ENCODE peak calls at places on chromosome 4, in eight cellular contexts. E is right atrium auricular region, O is astrocyte of the spinal cord, S is cardiac fibroblast, L is heart left ventricle, Q is endothelial cell, K is mucosa of descending colon, Y is choroid plexus epithelial cell. F is an unnamed sample.

GRCh38 chr4:12548678-12549077 is 935.5 kb downstream of the RAB28 start:
- DNase-seq in E (no peak), O (no peak), S (no peak), L (no peak), Q (no peak), K (no peak), Y (no peak), F (no peak)

GRCh38 chr4:38385286-38386010 is 278.6 kb upstream of the KLF3 start:
- DNase-seq in E (no peak), O (no peak), S (no peak), L (no peak), Q (no peak), K (peak), Y (no peak), F (no peak)

GRCh38 chr4:2255501-2256155 is 6.3 kb downstream of the MXD4 start:
- DNase-seq in E (peak), O (peak), S (no peak), L (peak), Q (no peak), K (peak), Y (peak), F (peak)

GRCh38 chr4:63717384-63717783 is 691.9 kb downstream of the TECRL start:
- DNase-seq in E (no peak), O (peak), S (peak), L (no peak), Q (no peak), K (no peak), Y (peak), F (no peak)

GRCh38 chr4:119597377-119597776 is 31.2 kb downstream of the PDE5A start:
- DNase-seq in E (no peak), O (no peak), S (no peak), L (no peak), Q (no peak), K (no peak), Y (peak), F (no peak)

GRCh38 chr4:3121110-3121509 is 46.6 kb downstream of the HTT start:
- DNase-seq in E (no peak), O (no peak), S (no peak), L (no peak), Q (no peak), K (no peak), Y (no peak), F (no peak)

GRCh38 chr4:104416725-104417363 is 77.8 kb downstream of the CXXC4 start:
- DNase-seq in E (no peak), O (no peak), S (no peak), L (no peak), Q (no peak), K (peak), Y (no peak), F (no peak)

GRCh38 chr4:68372588-68372987 is 22.7 kb upstream of the YTHDC1 start:
- DNase-seq in E (no peak), O (no peak), S (peak), L (no peak), Q (no peak), K (no peak), Y (peak), F (no peak)

GRCh38 chr4:127997534-127998388 is 32.6 kb downstream of the ABHD18 start:
- DNase-seq in E (no peak), O (peak), S (peak), L (no peak), Q (no peak), K (no peak), Y (peak), F (no peak)

GRCh38 chr4:187276786-187277408 is 553.2 kb upstream of the FAT1 start:
- DNase-seq in E (no peak), O (peak), S (peak), L (no peak), Q (no peak), K (no peak), Y (peak), F (no peak)

GRCh38 chr4:145679520-145679919 is 426 bp upstream of the C4orf51 start:
- DNase-seq in E (no peak), O (peak), S (peak), L (peak), Q (no peak), K (peak), Y (peak), F (no peak)

GRCh38 chr4:85860066-85860465 is 385.1 kb downstream of the ARHGAP24 start:
- DNase-seq in E (no peak), O (peak), S (peak), L (no peak), Q (no peak), K (no peak), Y (peak), F (no peak)

GRCh38 chr4:163164591-163164990 is 2.1 kb downstream of the NAF1 start:
- DNase-seq in E (no peak), O (no peak), S (no peak), L (no peak), Q (no peak), K (no peak), Y (peak), F (no peak)

GRCh38 chr4:153296424-153296823 is 48.1 kb upstream of the MND1 start:
- DNase-seq in E (no peak), O (peak), S (no peak), L (no peak), Q (no peak), K (peak), Y (peak), F (no peak)

GRCh38 chr4:4526401-4526800 is 15.4 kb downstream of the STX18 start:
- DNase-seq in E (no peak), O (no peak), S (no peak), L (no peak), Q (no peak), K (no peak), Y (no peak), F (no peak)

GRCh38 chr4:21205821-21206531 is 505.7 kb downstream of the PACRGL start:
- DNase-seq in E (no peak), O (no peak), S (no peak), L (no peak), Q (no peak), K (no peak), Y (no peak), F (no peak)

GRCh38 chr4:48016141-48017107 is at the start of the genes CNGA1 and NIPAL1:
- DNase-seq in E (peak), O (peak), S (peak), L (peak), Q (peak), K (peak), Y (peak), F (peak)

GRCh38 chr4:74473155-74473811 is 28.3 kb downstream of the AREG start:
- DNase-seq in E (no peak), O (peak), S (peak), L (no peak), Q (no peak), K (no peak), Y (peak), F (no peak)

GRCh38 chr4:6498511-6499240 is 26.3 kb upstream of the PPP2R2C start:
- DNase-seq in E (no peak), O (no peak), S (no peak), L (no peak), Q (no peak), K (no peak), Y (no peak), F (no peak)
- TF ChIP-seq CTCF in E (no peak), O (no peak), S (no peak), L (no peak), Q (no peak), K (no peak), Y (no peak), F (no peak)

GRCh38 chr4:70705856-70706461 is 15.8 kb upstream of the RUFY3 start:
- DNase-seq in E (no peak), O (no peak), S (peak), L (no peak), Q (no peak), K (no peak), Y (peak), F (no peak)

GRCh38 chr4:70706516-70706915 is 15.2 kb upstream of the RUFY3 start:
- DNase-seq in E (no peak), O (no peak), S (no peak), L (no peak), Q (no peak), K (no peak), Y (no peak), F (no peak)

GRCh38 chr4:70705146-70705855 is 16.5 kb upstream of the RUFY3 start:
- DNase-seq in E (peak), O (peak), S (peak), L (peak), Q (peak), K (peak), Y (peak), F (no peak)

GRCh38 chr4:70703695-70704332 is 15.5 kb downstream of the UTP3 start:
- DNase-seq in E (no peak), O (peak), S (peak), L (no peak), Q (no peak), K (peak), Y (peak), F (no peak)

DNA sequence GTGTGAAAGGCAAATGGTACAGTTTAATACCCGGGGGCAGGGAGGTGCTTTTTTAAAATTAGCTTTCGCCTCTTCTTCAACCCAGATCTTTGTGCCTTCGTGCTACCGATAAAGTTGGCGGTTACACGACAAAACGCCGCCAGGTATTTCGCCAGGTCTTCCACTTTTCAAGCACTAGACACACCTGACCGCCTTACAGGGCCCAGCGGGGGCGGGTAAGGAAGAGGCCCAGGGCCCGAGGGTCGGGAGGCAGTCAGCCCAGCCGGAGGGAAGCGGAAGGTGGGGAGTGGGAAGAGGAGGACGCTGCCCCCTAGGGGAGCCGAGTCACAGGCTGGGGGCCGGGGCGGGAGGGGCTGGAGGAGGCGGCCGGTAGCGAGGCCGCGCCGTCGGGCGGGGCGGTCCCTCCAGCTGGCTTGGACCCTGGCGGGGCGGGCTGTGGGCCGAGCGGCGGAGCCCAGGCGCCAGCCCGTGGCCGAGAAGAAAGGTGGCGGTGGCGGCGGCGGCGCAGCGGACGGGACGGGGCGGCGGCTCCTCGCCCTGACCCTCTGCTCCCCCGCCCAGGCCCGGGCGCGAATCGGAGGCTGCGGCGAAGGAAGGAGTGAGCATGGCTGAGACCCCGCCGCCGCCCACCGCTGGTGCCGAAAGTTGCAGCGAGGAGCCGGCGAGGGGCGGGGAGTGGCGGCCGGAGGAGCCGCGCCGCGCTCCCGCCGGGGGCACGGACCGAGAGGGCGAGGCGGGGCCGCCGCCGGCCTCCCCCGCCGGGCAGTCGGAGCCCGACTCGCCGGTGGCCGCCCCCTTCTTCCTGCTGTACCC is 16.2 kb downstream of the UTP3 start:
- DNase-seq in E (peak), O (peak), S (peak), L (peak), Q (peak), K (peak), Y (peak), F (no peak)
- TF ChIP-seq CTCF in E (peak), O (peak), S (no peak), L (peak), Q (peak), K (no peak), Y (peak), F (peak)

GRCh38 chr4:184167576-184167975 is 50.1 kb downstream of the ENPP6 start:
- DNase-seq in E (peak), O (no peak), S (no peak), L (no peak), Q (no peak), K (no peak), Y (no peak), F (peak)

GRCh38 chr4:184165291-184165690 is 52.4 kb downstream of the ENPP6 start:
- DNase-seq in E (peak), O (no peak), S (no peak), L (no peak), Q (no peak), K (no peak), Y (peak), F (no peak)

GRCh38 chr4:184166736-184167135 is 50.9 kb downstream of the ENPP6 start:
- DNase-seq in E (peak), O (no peak), S (no peak), L (no peak), Q (no peak), K (no peak), Y (no peak), F (no peak)

GRCh38 chr4:184168406-184169019 is 49.2 kb downstream of the ENPP6 start:
- DNase-seq in E (peak), O (peak), S (peak), L (peak), Q (peak), K (peak), Y (peak), F (no peak)

DNA sequence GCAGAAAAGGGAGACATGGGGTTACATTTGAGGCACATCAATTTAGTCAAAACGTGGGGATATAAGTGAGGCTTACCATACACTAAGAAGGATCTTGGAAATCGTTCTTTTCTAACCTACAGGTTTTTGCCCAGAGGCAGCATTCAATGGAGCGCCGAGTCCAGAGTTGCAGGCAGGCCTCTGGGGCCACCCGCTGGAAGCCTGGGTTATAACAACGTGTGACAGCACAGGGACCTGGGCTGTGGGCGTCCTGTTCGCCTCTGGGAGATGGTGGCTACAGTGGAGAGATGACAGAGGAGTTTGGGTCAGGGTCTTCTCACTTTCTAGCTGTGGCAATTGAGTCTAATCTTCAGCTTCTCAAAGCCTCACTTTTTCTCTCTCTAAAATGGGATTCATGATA is 53.9 kb downstream of the ENPP6 start:
- DNase-seq in E (peak), O (peak), S (no peak), L (peak), Q (peak), K (peak), Y (peak), F (peak)
- TF ChIP-seq CTCF in E (peak), O (peak), S (peak), L (peak), Q (peak), K (no peak), Y (peak), F (peak)

GRCh38 chr4:92175250-92175649 is 128.5 kb upstream of the GRID2 start:
- DNase-seq in E (no peak), O (no peak), S (no peak), L (no peak), Q (no peak), K (peak), Y (no peak), F (no peak)

GRCh38 chr4:92170340-92170739 is 133.4 kb upstream of the GRID2 start:
- DNase-seq in E (no peak), O (no peak), S (no peak), L (no peak), Q (no peak), K (no peak), Y (no peak), F (no peak)

GRCh38 chr4:92172203-92172602 is 131.6 kb upstream of the GRID2 start:
- DNase-seq in E (no peak), O (no peak), S (peak), L (no peak), Q (no peak), K (no peak), Y (peak), F (no peak)
- TF ChIP-seq CTCF in E (no peak), O (peak), S (peak), L (no peak), Q (no peak), K (no peak), Y (peak), F (peak)

GRCh38 chr4:75490155-75490554 is 24.0 kb downstream of the RCHY1 start:
- DNase-seq in E (no peak), O (peak), S (peak), L (no peak), Q (no peak), K (no peak), Y (peak), F (no peak)
- TF ChIP-seq CTCF in E (no peak), O (peak), S (peak), L (peak), Q (no peak), K (no peak), Y (peak), F (peak)

GRCh38 chr4:40843696-40844095 is 93.9 kb downstream of the NSUN7 start:
- DNase-seq in E (no peak), O (no peak), S (no peak), L (no peak), Q (no peak), K (peak), Y (no peak), F (no peak)
- TF ChIP-seq CTCF in E (no peak), O (peak), S (no peak), L (peak), Q (no peak), K (no peak), Y (peak), F (peak)

DNA sequence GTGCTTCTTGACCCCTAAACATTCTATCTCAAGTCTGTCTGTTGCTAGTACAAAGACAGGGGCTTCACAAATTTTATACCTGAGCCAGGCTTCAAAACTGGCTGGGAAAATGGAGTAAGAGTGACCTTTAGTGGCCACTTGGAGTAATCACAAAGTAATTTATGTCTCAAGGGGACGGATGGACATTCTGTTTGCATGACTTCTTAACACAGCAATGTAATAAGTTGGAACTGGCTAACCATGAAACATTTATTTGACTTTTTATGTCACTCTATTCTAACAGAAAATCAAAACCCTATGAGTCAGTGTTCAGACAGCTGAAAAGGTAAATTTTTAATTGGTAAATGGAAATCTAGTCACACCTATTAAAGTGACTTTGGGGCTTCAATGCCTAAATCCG is 600.6 kb downstream of the ANKRD50 start:
- DNase-seq in E (no peak), O (peak), S (peak), L (no peak), Q (peak), K (no peak), Y (peak), F (no peak)
- TF ChIP-seq CTCF in E (peak), O (peak), S (peak), L (peak), Q (peak), K (no peak), Y (peak), F (peak)

DNA sequence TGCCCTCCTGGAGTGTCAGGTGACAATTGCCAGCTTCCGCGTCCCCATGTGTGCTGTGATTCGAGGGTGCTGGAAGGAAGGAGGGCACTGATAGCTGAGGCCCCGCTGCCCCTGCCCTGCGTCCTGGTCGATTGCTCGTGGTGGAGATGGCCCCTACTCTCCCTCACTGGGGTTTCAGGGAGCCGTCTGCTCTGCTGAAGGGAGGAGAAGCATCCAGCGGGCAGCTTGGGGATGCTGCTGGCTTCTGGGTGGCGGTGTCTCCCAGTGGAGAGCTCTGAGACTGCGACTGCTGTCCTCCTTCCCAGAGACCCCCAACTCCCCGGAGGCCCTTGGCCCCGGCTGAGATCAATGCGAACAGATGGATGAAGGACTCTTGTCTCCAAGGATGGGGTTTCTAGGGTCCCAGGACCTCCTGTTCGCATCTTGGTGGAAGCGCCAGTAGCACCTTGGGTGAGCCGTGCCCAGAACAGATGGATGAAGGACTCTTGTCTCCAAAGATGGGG is 98.6 kb downstream of the PSAPL1 start:
- DNase-seq in E (no peak), O (no peak), S (no peak), L (no peak), Q (no peak), K (no peak), Y (no peak), F (no peak)
- TF ChIP-seq CTCF in E (no peak), O (no peak), S (no peak), L (no peak), Q (peak), K (no peak), Y (no peak), F (no peak)

GRCh38 chr4:165462009-165462408 is 83.2 kb downstream of the CPE start:
- DNase-seq in E (no peak), O (no peak), S (no peak), L (no peak), Q (no peak), K (no peak), Y (no peak), F (no peak)
- TF ChIP-seq CTCF in E (no peak), O (peak), S (no peak), L (no peak), Q (no peak), K (no peak), Y (peak), F (no peak)

GRCh38 chr4:7591409-7592063 is 156.8 kb upstream of the PSAPL1 start:
- DNase-seq in E (no peak), O (no peak), S (no peak), L (no peak), Q (no peak), K (no peak), Y (no peak), F (peak)

GRCh38 chr4:7590205-7590604 is 155.5 kb upstream of the PSAPL1 start:
- DNase-seq in E (no peak), O (no peak), S (no peak), L (no peak), Q (no peak), K (no peak), Y (no peak), F (no peak)

GRCh38 chr4:7595883-7596535 is 161.3 kb upstream of the PSAPL1 start:
- DNase-seq in E (no peak), O (no peak), S (no peak), L (no peak), Q (no peak), K (no peak), Y (no peak), F (no peak)

GRCh38 chr4:7597281-7597680 is 162.6 kb upstream of the PSAPL1 start:
- DNase-seq in E (no peak), O (no peak), S (no peak), L (no peak), Q (no peak), K (no peak), Y (no peak), F (no peak)

GRCh38 chr4:7594013-7594412 is 159.3 kb upstream of the PSAPL1 start:
- DNase-seq in E (no peak), O (no peak), S (no peak), L (no peak), Q (no peak), K (no peak), Y (no peak), F (no peak)
- TF ChIP-seq CTCF in E (no peak), O (no peak), S (no peak), L (no peak), Q (no peak), K (no peak), Y (no peak), F (peak)